ENCODE peak calls at places on chromosome 7, in ten cellular contexts. P, X, A, I, F, Y, G, L, U and K are unnamed samples.

GRCh38 chr7:134195252-134195651 is 68.1 kb downstream of the LRGUK start:
- DNase-seq in F (no peak), G (no peak), A (no peak), I (no peak), L (no peak), P (no peak), U (no peak), Y (no peak), X (no peak), K (no peak)

GRCh38 chr7:100476903-100477870 is 1.8 kb downstream of the TSC22D4 start:
- DNase-seq in A (no peak), I (no peak), U (no peak), F (peak; percentile 62), G (peak; percentile 31), X (no peak), Y (no peak), P (no peak), L (peak; percentile 55), K (peak; percentile 90)

GRCh38 chr7:123823898-123824753 is 20.8 kb upstream of the HYAL4 start:
- DNase-seq in L (no peak), X (no peak), I (no peak), G (no peak), A (no peak), F (no peak), P (no peak), U (no peak), Y (no peak), K (no peak)

GRCh38 chr7:89259085-89259484 is 463.5 kb upstream of the TEX47 start:
- DNase-seq in F (no peak), I (no peak), P (no peak), U (no peak), G (no peak), A (no peak), L (no peak), X (no peak), Y (no peak), K (no peak)

GRCh38 chr7:154686305-154686704 is 316.6 kb downstream of the PAXIP1 start:
- DNase-seq in U (no peak), I (no peak), A (no peak), L (no peak), Y (no peak), G (no peak), F (no peak), X (no peak), P (no peak), K (no peak)

GRCh38 chr7:44985033-44985695 is 6.3 kb upstream of the MYO1G start:
- DNase-seq in I (no peak), X (no peak), U (no peak), L (no peak), A (no peak), G (no peak), Y (no peak), F (no peak), P (no peak), K (no peak)

GRCh38 chr7:2800923-2801682 is 43.0 kb downstream of the GNA12 start:
- DNase-seq in Y (peak; percentile 38), X (no peak), L (peak; percentile 45), G (no peak), A (no peak), U (no peak), F (no peak), P (no peak), I (peak; percentile 86), K (peak; percentile 77)

GRCh38 chr7:30926323-30926722 is 14.7 kb downstream of the AQP1 start:
- DNase-seq in X (no peak), U (no peak), L (no peak), Y (no peak), P (no peak), G (no peak), A (no peak), I (no peak), F (peak; percentile 5), K (no peak)

GRCh38 chr7:5296015-5296621 is 13.4 kb downstream of the SLC29A4 start:
- DNase-seq in Y (no peak), X (no peak), F (peak; percentile 57), A (no peak), G (peak; percentile 13), L (no peak), U (no peak), I (no peak), P (no peak), K (no peak)

GRCh38 chr7:116997972-116998371 is 44.7 kb downstream of the ST7 start:
- DNase-seq in I (no peak), G (no peak), A (no peak), Y (no peak), L (no peak), X (no peak), F (no peak), U (no peak), P (no peak), K (no peak)

GRCh38 chr7:156064921-156065386 is 252.7 kb upstream of the SHH start:
- DNase-seq in L (no peak), X (no peak), F (no peak), G (no peak), Y (peak; percentile 73), A (no peak), P (no peak), U (peak; percentile 80), I (no peak), K (no peak)

GRCh38 chr7:48045205-48045765 is 9.9 kb downstream of the C7orf57 start:
- DNase-seq in U (no peak), G (no peak), Y (no peak), I (no peak), X (no peak), L (no peak), P (no peak), F (no peak), A (no peak), K (no peak)

GRCh38 chr7:57308631-57309408 is 141.2 kb upstream of the ZNF716 start:
- DNase-seq in U (no peak), X (no peak), F (peak; percentile 12), P (no peak), I (no peak), G (no peak), L (no peak), Y (no peak), A (no peak), K (no peak)

GRCh38 chr7:5422324-5423271 is 1.0 kb downstream of the TNRC18 start:
- DNase-seq in L (peak; percentile 45), G (no peak), P (peak; percentile 45), U (peak; percentile 44), A (peak; percentile 14), I (peak; percentile 55), F (no peak), Y (no peak), X (no peak), K (peak; percentile 93)

GRCh38 chr7:30466266-30466665 is 12.3 kb downstream of the NOD1 start:
- DNase-seq in I (peak; percentile 51), A (no peak), L (no peak), G (no peak), P (no peak), U (no peak), Y (no peak), F (no peak), X (no peak), K (no peak)

GRCh38 chr7:149501651-149502050 is 4.0 kb upstream of the ZNF746 start:
- DNase-seq in P (no peak), Y (no peak), A (no peak), U (no peak), X (no peak), G (no peak), F (no peak), L (no peak), I (no peak), K (no peak)

GRCh38 chr7:55132890-55133551 is 114.2 kb downstream of the EGFR start:
- DNase-seq in Y (peak; percentile 80), I (peak; percentile 99), X (peak; percentile 98), G (no peak), A (no peak), F (no peak), L (peak; percentile 84), U (peak; percentile 100), P (no peak), K (peak; percentile 95)